ENCODE peak calls at places on chromosome X, in four cellular contexts. C, L, T and S are unnamed samples.

GRCh38 chrX:125205084-125205917 is 114.4 kb upstream of the TEX13C start:
- DNase-seq in C (peak; percentile 60), L (no peak), T (peak; percentile 39), S (peak; percentile 64)

GRCh38 chrX:44908838-44909237 is 35.9 kb downstream of the KDM6A start:
- DNase-seq in C (no peak), L (no peak), T (no peak), S (no peak)

GRCh38 chrX:22300130-22300529 is 27.4 kb downstream of the CBLL2 start:
- DNase-seq in C (peak; percentile 21), L (no peak), T (peak; percentile 80), S (no peak)

GRCh38 chrX:96776966-96777365 is 92.3 kb downstream of the DIAPH2 start:
- DNase-seq in C (no peak), L (no peak), T (no peak), S (no peak)

GRCh38 chrX:122641826-122642225 is 542.3 kb upstream of the GRIA3 start:
- DNase-seq in C (no peak), L (no peak), T (no peak), S (no peak)

GRCh38 chrX:50386520-50386919 is 84.1 kb downstream of the DGKK start:
- DNase-seq in C (no peak), L (no peak), T (no peak), S (no peak)

GRCh38 chrX:114924846-114925245 is 92.6 kb downstream of the IL13RA2 start:
- DNase-seq in C (no peak), L (no peak), T (no peak), S (no peak)

GRCh38 chrX:2325076-2325784 is 175.5 kb downstream of the DHRSX start:
- DNase-seq in C (peak; percentile 86), L (no peak), T (no peak), S (no peak)

GRCh38 chrX:662126-662525 is 31.5 kb downstream of the SHOX start:
- DNase-seq in C (no peak), L (no peak), T (no peak), S (no peak)

GRCh38 chrX:132015875-132016274 is 7.2 kb upstream of the STK26 start:
- DNase-seq in C (no peak), L (no peak), T (no peak), S (no peak)

GRCh38 chrX:102129473-102129872 is 4.0 kb downstream of the TCEAL2 start:
- DNase-seq in C (no peak), L (no peak), T (peak; percentile 17), S (no peak)

GRCh38 chrX:14598330-14598729 is 69.0 kb downstream of the GLRA2 start:
- DNase-seq in C (no peak), L (no peak), T (no peak), S (no peak)

GRCh38 chrX:138791551-138791950 is 80.0 kb upstream of the FGF13 start:
- DNase-seq in C (no peak), L (no peak), T (no peak), S (no peak)

GRCh38 chrX:8820910-8821527 is 19.8 kb upstream of the FAM9A start:
- DNase-seq in C (peak; percentile 52), L (no peak), T (peak; percentile 24), S (peak; percentile 36)